ENCODE peak calls at places on chromosome 7, in seven cellular contexts. C, B, U, D, I, W and E are unnamed samples.

GRCh38 chr7:9785211-9785610 is 1188.5 kb upstream of the PHF14 start:
- DNase-seq in B (no peak), C (no peak), I (no peak), U (no peak), D (no peak), W (no peak), E (no peak)

GRCh38 chr7:114658188-114658587 is 243.6 kb downstream of the FOXP2 start:
- DNase-seq in W (no peak), D (no peak), C (no peak), U (no peak), B (no peak), I (no peak), E (no peak)

GRCh38 chr7:69364814-69365587 is 233.3 kb upstream of the AUTS2 start:
- DNase-seq in D (peak), C (no peak), I (no peak), U (no peak), B (no peak), W (no peak), E (no peak)

GRCh38 chr7:34357068-34357467 is 300.9 kb upstream of the NPSR1 start:
- DNase-seq in B (no peak), I (no peak), D (no peak), C (no peak), U (no peak), W (no peak), E (no peak)

GRCh38 chr7:26667514-26668133 is 196.8 kb downstream of the SKAP2 start:
- DNase-seq in W (peak), B (peak), D (peak), C (peak), I (peak), U (peak), E (peak)

GRCh38 chr7:106418526-106418925 is 133.7 kb upstream of the NAMPT start:
- DNase-seq in U (no peak), I (no peak), B (no peak), W (peak), D (no peak), C (no peak), E (no peak)

GRCh38 chr7:22586806-22587180 is 86.8 kb upstream of the STEAP1B start:
- DNase-seq in U (no peak), B (no peak), C (no peak), W (peak), D (no peak), I (no peak), E (no peak)

GRCh38 chr7:437293-438280 is 82.1 kb downstream of the PDGFA start:
- DNase-seq in B (no peak), C (no peak), U (no peak), D (no peak), I (no peak), W (no peak), E (no peak)

GRCh38 chr7:69656890-69657289 is 58.6 kb downstream of the AUTS2 start:
- DNase-seq in W (no peak), D (peak), U (no peak), C (peak), B (no peak), I (no peak), E (no peak)